ENCODE peak calls at places on chromosomes 6 and 20, in five cellular contexts. One of them, this sample, is unnamed.

GRCh38 chr6:165819394-165819793 is 156.4 kb upstream of the PDE10A start:
- DNase-seq in GM23248: no peak
- DNase-seq in PC-3: no peak
- DNase-seq in mammary epithelial cell: no peak
- DNase-seq in neuronal stem cell: no peak
- DNase-seq in this sample: no peak

GRCh38 chr6:44133003-44133931 is 5.9 kb downstream of the TMEM63B start:
- DNase-seq in GM23248: peak; percentile 74
- DNase-seq in PC-3: peak; percentile 60
- DNase-seq in mammary epithelial cell: peak; percentile 25
- DNase-seq in neuronal stem cell: peak; percentile 37
- DNase-seq in this sample: peak; percentile 99

GRCh38 chr20:11469795-11470495 is 447.7 kb upstream of the BTBD3 start:
- DNase-seq in GM23248: no peak
- DNase-seq in PC-3: no peak
- DNase-seq in mammary epithelial cell: no peak
- DNase-seq in neuronal stem cell: no peak
- DNase-seq in this sample: no peak

GRCh38 chr6:95768539-95768938 is 191.2 kb downstream of the MANEA start:
- DNase-seq in GM23248: no peak
- DNase-seq in PC-3: no peak
- DNase-seq in mammary epithelial cell: no peak
- DNase-seq in neuronal stem cell: peak; percentile 2
- DNase-seq in this sample: no peak

GRCh38 chr20:63317601-63318291 is 24.8 kb downstream of the COL20A1 start:
- DNase-seq in GM23248: no peak
- DNase-seq in PC-3: no peak
- DNase-seq in mammary epithelial cell: no peak
- DNase-seq in neuronal stem cell: no peak
- DNase-seq in this sample: no peak

GRCh38 chr6:142700676-142701185 is 244.2 kb downstream of the HIVEP2 start:
- DNase-seq in GM23248: no peak
- DNase-seq in PC-3: no peak
- DNase-seq in mammary epithelial cell: no peak
- DNase-seq in neuronal stem cell: no peak
- DNase-seq in this sample: no peak

GRCh38 chr6:106875782-106876321 is 98.7 kb downstream of the CD24 start:
- DNase-seq in GM23248: no peak
- DNase-seq in PC-3: no peak
- DNase-seq in mammary epithelial cell: no peak
- DNase-seq in neuronal stem cell: no peak
- DNase-seq in this sample: no peak

GRCh38 chr6:86780923-86781322 is 156.4 kb upstream of the HTR1E start:
- DNase-seq in GM23248: no peak
- DNase-seq in PC-3: no peak
- DNase-seq in mammary epithelial cell: no peak
- DNase-seq in neuronal stem cell: no peak
- DNase-seq in this sample: no peak

GRCh38 chr6:170114956-170115855 is 175.7 kb downstream of the DLL1 start:
- DNase-seq in GM23248: no peak
- DNase-seq in PC-3: no peak
- DNase-seq in mammary epithelial cell: no peak
- DNase-seq in neuronal stem cell: no peak
- DNase-seq in this sample: peak; percentile 45

GRCh38 chr6:29705389-29706231 is 17.6 kb upstream of the HLA-F start:
- DNase-seq in GM23248: peak; percentile 72
- DNase-seq in PC-3: peak; percentile 78
- DNase-seq in mammary epithelial cell: peak; percentile 32
- DNase-seq in neuronal stem cell: peak; percentile 31
- DNase-seq in this sample: no peak

GRCh38 chr6:120938164-120938875 is 396.0 kb downstream of the TBC1D32 start:
- DNase-seq in GM23248: no peak
- DNase-seq in PC-3: no peak
- DNase-seq in mammary epithelial cell: no peak
- DNase-seq in neuronal stem cell: no peak
- DNase-seq in this sample: no peak

GRCh38 chr6:51559059-51559458 is 528.4 kb downstream of the PKHD1 start:
- DNase-seq in GM23248: no peak
- DNase-seq in PC-3: peak; percentile 69
- DNase-seq in mammary epithelial cell: peak; percentile 38
- DNase-seq in neuronal stem cell: no peak
- DNase-seq in this sample: no peak

GRCh38 chr20:37095609-37096414 is at the start of gene RBL1:
- DNase-seq in GM23248: peak; percentile 88
- DNase-seq in PC-3: peak; percentile 80
- DNase-seq in mammary epithelial cell: peak; percentile 85
- DNase-seq in neuronal stem cell: peak; percentile 90
- DNase-seq in this sample: peak; percentile 93

GRCh38 chr20:37095108-37095608 is 639 bp downstream of the RBL1 start:
- DNase-seq in GM23248: peak; percentile 39
- DNase-seq in PC-3: no peak
- DNase-seq in mammary epithelial cell: peak; percentile 18
- DNase-seq in neuronal stem cell: no peak
- DNase-seq in this sample: peak; percentile 59

DNA sequence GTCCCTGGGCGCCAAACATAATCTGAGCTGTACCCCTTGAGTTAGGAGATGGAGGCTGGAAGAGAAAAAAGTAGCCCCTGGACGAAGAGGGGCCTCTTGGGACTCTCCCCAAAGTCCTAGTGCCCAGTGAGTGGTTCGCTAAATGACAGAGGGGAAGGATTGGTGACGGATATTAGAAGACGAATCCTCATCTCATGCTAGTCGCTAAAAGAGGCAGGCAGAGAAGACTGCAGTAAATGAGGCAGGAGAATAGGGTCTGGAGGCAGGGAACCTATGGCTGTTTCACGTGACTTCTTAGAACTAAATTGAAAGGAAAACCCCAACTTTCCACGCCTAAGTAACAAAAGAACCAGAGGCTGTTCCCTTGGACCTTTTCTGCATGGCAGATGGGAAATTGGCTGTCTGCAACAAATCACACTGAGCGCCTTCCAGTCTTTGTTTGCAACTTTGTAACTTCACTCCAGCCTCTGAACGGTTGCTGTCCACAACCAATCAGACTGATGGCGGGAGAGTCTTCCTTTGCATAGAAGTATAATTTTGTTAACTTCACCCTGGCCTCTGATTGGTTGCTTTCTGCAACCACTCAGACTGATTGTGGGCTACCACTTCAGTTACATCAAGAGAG is 730 bp upstream of the RBL1 start:
- DNase-seq in GM23248: no peak
- DNase-seq in PC-3: no peak
- DNase-seq in mammary epithelial cell: no peak
- DNase-seq in neuronal stem cell: no peak
- DNase-seq in this sample: no peak
- H3K27ac ChIP-seq in GM23248: no peak overlapping the region
- H3K27ac ChIP-seq in PC-3: no peak overlapping the region
- H3K27ac ChIP-seq in mammary epithelial cell: peak overlapping the region; percentile 75
- H3K27ac ChIP-seq in neuronal stem cell: no peak overlapping the region
- H3K27ac ChIP-seq in this sample: no peak overlapping the region

DNA sequence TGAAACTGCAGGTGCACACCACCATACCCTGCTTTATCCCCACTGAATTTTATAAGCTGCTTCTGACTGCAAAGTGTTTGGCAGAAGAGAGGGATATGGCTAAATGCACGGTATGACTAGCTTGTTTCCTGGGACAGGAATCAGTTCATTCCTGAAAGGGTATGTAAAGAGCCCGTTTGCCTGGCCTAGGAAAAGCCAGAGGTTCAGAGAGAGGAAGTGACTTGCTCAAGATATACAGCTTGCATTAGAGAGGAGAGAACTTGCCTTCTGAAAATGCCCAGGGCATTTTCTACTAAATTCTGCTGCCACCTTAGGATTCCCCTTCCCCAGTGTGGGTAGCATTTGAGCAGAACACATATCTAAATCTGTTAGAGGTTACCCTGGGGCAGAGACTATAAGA is 683 bp upstream of the GCNT2 start:
- DNase-seq in GM23248: no peak
- DNase-seq in PC-3: peak; percentile 39
- DNase-seq in mammary epithelial cell: no peak
- DNase-seq in neuronal stem cell: no peak
- DNase-seq in this sample: no peak
- H2AFZ ChIP-seq in GM23248: no peak overlapping the region
- H2AFZ ChIP-seq in PC-3: peak overlapping the region; percentile 53
- H2AFZ ChIP-seq in mammary epithelial cell: no peak overlapping the region
- H2AFZ ChIP-seq in neuronal stem cell: peak overlapping the region; percentile 92
- H2AFZ ChIP-seq in this sample: peak overlapping the region; percentile 65

DNA sequence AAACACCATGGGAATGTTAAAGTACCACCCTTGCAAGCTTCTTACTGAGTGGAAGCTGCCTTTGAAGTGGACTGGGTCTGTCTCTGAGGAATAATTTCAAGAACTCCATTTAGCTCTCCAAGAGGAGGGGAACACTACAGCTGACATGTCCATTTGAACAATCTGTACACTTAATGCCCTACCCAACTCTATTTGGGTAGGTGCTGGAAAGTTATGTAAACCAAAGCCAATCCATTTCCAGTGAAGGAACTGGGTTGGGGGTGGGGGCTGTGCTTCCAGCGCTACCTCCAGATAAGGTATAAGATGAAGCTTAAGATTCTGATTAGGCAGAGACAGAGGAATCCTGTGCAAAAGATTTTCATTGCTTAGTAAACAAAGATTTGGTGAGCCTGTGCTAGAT is 122.0 kb downstream of the TCP11 start:
- DNase-seq in GM23248: no peak
- DNase-seq in PC-3: no peak
- DNase-seq in mammary epithelial cell: no peak
- DNase-seq in neuronal stem cell: no peak
- DNase-seq in this sample: no peak
- H3K4me1 ChIP-seq in GM23248: peaks cover 45% of the 10 kb centered on the region
- H3K4me1 ChIP-seq in PC-3: peaks cover 22% of the 10 kb centered on the region
- H3K4me1 ChIP-seq in mammary epithelial cell: peaks cover 3% of the 10 kb centered on the region
- H3K4me1 ChIP-seq in neuronal stem cell: peaks cover 21% of the 10 kb centered on the region
- H3K4me1 ChIP-seq in this sample: peaks cover 18% of the 10 kb centered on the region

GRCh38 chr6:148238713-148239112 is 103.9 kb upstream of the SASH1 start:
- DNase-seq in GM23248: no peak
- DNase-seq in PC-3: no peak
- DNase-seq in mammary epithelial cell: no peak
- DNase-seq in neuronal stem cell: no peak
- DNase-seq in this sample: no peak
- H3K27ac ChIP-seq in GM23248: no peak overlapping the region
- H3K27ac ChIP-seq in PC-3: no peak overlapping the region
- H3K27ac ChIP-seq in mammary epithelial cell: no peak overlapping the region
- H3K27ac ChIP-seq in neuronal stem cell: no peak overlapping the region
- H3K27ac ChIP-seq in this sample: no peak overlapping the region

GRCh38 chr6:82088978-82089855 is 158.3 kb downstream of the IBTK start:
- DNase-seq in GM23248: no peak
- DNase-seq in PC-3: no peak
- DNase-seq in mammary epithelial cell: no peak
- DNase-seq in neuronal stem cell: no peak
- DNase-seq in this sample: no peak
- H2AFZ ChIP-seq in GM23248: peak overlapping the region; percentile 5
- H2AFZ ChIP-seq in PC-3: no peak overlapping the region
- H2AFZ ChIP-seq in mammary epithelial cell: no peak overlapping the region
- H2AFZ ChIP-seq in neuronal stem cell: no peak overlapping the region
- H2AFZ ChIP-seq in this sample: no peak overlapping the region

GRCh38 chr20:39280875-39281274 is 318.7 kb downstream of the DHX35 start:
- DNase-seq in GM23248: no peak
- DNase-seq in PC-3: no peak
- DNase-seq in mammary epithelial cell: no peak
- DNase-seq in neuronal stem cell: no peak
- DNase-seq in this sample: no peak
- H3K4me1 ChIP-seq in GM23248: no peaks in the 10 kb centered on the region
- H3K4me1 ChIP-seq in PC-3: no peaks in the 10 kb centered on the region
- H3K4me1 ChIP-seq in mammary epithelial cell: no peaks in the 10 kb centered on the region
- H3K4me1 ChIP-seq in neuronal stem cell: no peaks in the 10 kb centered on the region
- H3K4me1 ChIP-seq in this sample: no peaks in the 10 kb centered on the region

DNA sequence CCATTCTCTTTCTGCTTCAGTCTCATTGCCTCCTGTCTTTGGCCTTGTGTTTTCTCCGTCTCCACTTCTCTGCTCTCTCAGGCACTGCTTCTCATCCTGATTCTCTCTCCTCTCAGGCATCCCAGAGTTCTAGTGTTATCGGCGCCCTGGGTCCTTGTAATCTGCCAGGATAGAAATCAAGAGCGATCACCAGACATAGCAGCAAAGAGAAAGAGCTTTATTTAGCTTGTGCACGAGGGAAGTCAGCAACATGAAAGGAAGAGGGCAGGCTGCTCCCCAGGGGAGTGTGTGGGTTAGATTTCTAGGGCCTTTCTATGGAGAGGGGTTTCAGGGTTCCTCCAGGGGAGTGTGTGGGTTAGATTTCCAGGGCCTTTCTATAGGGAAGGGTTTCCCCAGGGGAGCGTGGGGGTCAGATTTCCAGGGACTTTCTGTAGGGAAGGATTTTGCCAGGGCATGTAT is 32.5 kb downstream of the SUN5 start:
- DNase-seq in GM23248: no peak
- DNase-seq in PC-3: no peak
- DNase-seq in mammary epithelial cell: no peak
- DNase-seq in neuronal stem cell: no peak
- DNase-seq in this sample: no peak
- H3K27ac ChIP-seq in GM23248: no peak overlapping the region
- H3K27ac ChIP-seq in PC-3: no peak overlapping the region
- H3K27ac ChIP-seq in mammary epithelial cell: no peak overlapping the region
- H3K27ac ChIP-seq in neuronal stem cell: peak overlapping the region; percentile 31
- H3K27ac ChIP-seq in this sample: no peak overlapping the region

GRCh38 chr20:1274485-1275313 is 8.6 kb downstream of the SNPH start:
- DNase-seq in GM23248: no peak
- DNase-seq in PC-3: no peak
- DNase-seq in mammary epithelial cell: no peak
- DNase-seq in neuronal stem cell: no peak
- DNase-seq in this sample: no peak
- H2AFZ ChIP-seq in GM23248: no peak overlapping the region
- H2AFZ ChIP-seq in PC-3: no peak overlapping the region
- H2AFZ ChIP-seq in mammary epithelial cell: no peak overlapping the region
- H2AFZ ChIP-seq in neuronal stem cell: no peak overlapping the region
- H2AFZ ChIP-seq in this sample: no peak overlapping the region